ENCODE peak calls at places on chromosomes 1 and 21, in eight cellular contexts. Q, J, B, C, V, P, E and Z are unnamed samples.

GRCh38 chr1:151847867-151848596 is 5.5 kb downstream of the THEM5 start:
- DNase-seq in Q (no peak), J (no peak), B (no peak), C (peak), V (no peak), P (peak), E (no peak), Z (peak)

GRCh38 chr1:155944396-155944728 is 2.9 kb downstream of the RXFP4 start:
- DNase-seq in Q (no peak), J (no peak), B (no peak), C (no peak), V (no peak), P (no peak), E (no peak), Z (no peak)

GRCh38 chr1:245995474-245995873 is 511.6 kb downstream of the SMYD3 start:
- DNase-seq in Q (no peak), J (no peak), B (no peak), C (no peak), V (no peak), P (no peak), E (no peak), Z (peak)

GRCh38 chr1:29811727-29812396 is 575.5 kb downstream of the PTPRU start:
- DNase-seq in Q (no peak), J (no peak), B (no peak), C (no peak), V (no peak), P (peak), E (no peak), Z (no peak)

GRCh38 chr21:42535602-42536171 is 22.0 kb downstream of the SLC37A1 start:
- DNase-seq in Q (no peak), J (no peak), B (peak), C (no peak), V (no peak), P (peak), E (no peak), Z (no peak)

GRCh38 chr1:89938171-89939055 is 56.5 kb upstream of the ZNF326 start:
- DNase-seq in Q (no peak), J (no peak), B (no peak), C (no peak), V (no peak), P (no peak), E (no peak), Z (no peak)

GRCh38 chr1:11067716-11068495 is 8.1 kb upstream of the SRM start:
- DNase-seq in Q (no peak), J (no peak), B (no peak), C (no peak), V (no peak), P (no peak), E (no peak), Z (no peak)

GRCh38 chr1:43031316-43032203 is 72.9 kb upstream of the SLC2A1 start:
- DNase-seq in Q (no peak), J (no peak), B (peak), C (no peak), V (no peak), P (no peak), E (no peak), Z (no peak)

GRCh38 chr1:89890085-89890754 is 69.4 kb downstream of the LRRC8D start:
- DNase-seq in Q (no peak), J (no peak), B (peak), C (peak), V (no peak), P (no peak), E (no peak), Z (peak)

GRCh38 chr21:39441502-39442475 is 3.8 kb downstream of the LCA5L start:
- DNase-seq in Q (no peak), J (no peak), B (peak), C (no peak), V (no peak), P (no peak), E (peak), Z (peak)

GRCh38 chr1:62849031-62849430 is 65.1 kb downstream of the ATG4C start:
- DNase-seq in Q (no peak), J (no peak), B (no peak), C (no peak), V (no peak), P (no peak), E (no peak), Z (no peak)

GRCh38 chr1:41774486-41774990 is 144.2 kb downstream of the HIVEP3 start:
- DNase-seq in Q (no peak), J (no peak), B (no peak), C (no peak), V (no peak), P (no peak), E (no peak), Z (no peak)

GRCh38 chr1:220281159-220281574 is 8.9 kb upstream of the RAB3GAP2 start:
- DNase-seq in Q (no peak), J (no peak), B (no peak), C (no peak), V (no peak), P (no peak), E (peak), Z (peak)

GRCh38 chr1:214018605-214019268 is 31.0 kb downstream of the PROX1 start:
- DNase-seq in Q (no peak), J (no peak), B (peak), C (no peak), V (no peak), P (no peak), E (peak), Z (peak)

GRCh38 chr1:147598631-147599361 is 57.5 kb downstream of the BCL9 start:
- DNase-seq in Q (peak), J (no peak), B (no peak), C (peak), V (no peak), P (peak), E (peak), Z (peak)

GRCh38 chr1:232305020-232305419 is 324.9 kb downstream of the SIPA1L2 start:
- DNase-seq in Q (no peak), J (no peak), B (peak), C (no peak), V (no peak), P (no peak), E (no peak), Z (no peak)

GRCh38 chr1:17669866-17670451 is 85.2 kb upstream of the ACTL8 start:
- DNase-seq in Q (no peak), J (no peak), B (no peak), C (peak), V (peak), P (no peak), E (no peak), Z (no peak)

GRCh38 chr1:151510020-151510405 is 1.2 kb upstream of the CGN start:
- DNase-seq in Q (no peak), J (no peak), B (peak), C (no peak), V (no peak), P (no peak), E (no peak), Z (no peak)

GRCh38 chr1:39046811-39047210 is 20.7 kb downstream of the NDUFS5 start:
- DNase-seq in Q (no peak), J (no peak), B (no peak), C (peak), V (no peak), P (no peak), E (no peak), Z (no peak)

GRCh38 chr1:3900969-3901529 is 977 bp upstream of the C1orf174 start:
- DNase-seq in Q (peak), J (peak), B (peak), C (peak), V (peak), P (peak), E (peak), Z (peak)

GRCh38 chr21:26587621-26588260 is 14.7 kb upstream of the CYYR1 start:
- DNase-seq in Q (no peak), J (no peak), B (no peak), C (no peak), V (no peak), P (no peak), E (no peak), Z (no peak)

GRCh38 chr21:29194847-29195246 is 64.4 kb downstream of the MAP3K7CL start:
- DNase-seq in Q (no peak), J (no peak), B (no peak), C (no peak), V (no peak), P (no peak), E (no peak), Z (no peak)

GRCh38 chr1:223102797-223103533 is 40.1 kb downstream of the TLR5 start:
- DNase-seq in Q (no peak), J (no peak), B (peak), C (no peak), V (peak), P (peak), E (no peak), Z (peak)

GRCh38 chr1:91712981-91713841 is 172.7 kb downstream of the TGFBR3 start:
- DNase-seq in Q (peak), J (no peak), B (no peak), C (peak), V (peak), P (no peak), E (no peak), Z (no peak)

GRCh38 chr1:183936791-183937190 is 100.7 kb downstream of the COLGALT2 start:
- DNase-seq in Q (no peak), J (no peak), B (no peak), C (no peak), V (no peak), P (no peak), E (no peak), Z (no peak)

GRCh38 chr21:24420694-24421093 is 1186.6 kb downstream of the MRPL39 start:
- DNase-seq in Q (no peak), J (no peak), B (no peak), C (no peak), V (no peak), P (no peak), E (peak), Z (no peak)

GRCh38 chr1:46569909-46570725 is 18.7 kb upstream of the KNCN start:
- DNase-seq in Q (no peak), J (peak), B (no peak), C (no peak), V (no peak), P (no peak), E (no peak), Z (no peak)

GRCh38 chr1:8671313-8671917 is 146.0 kb downstream of the RERE start:
- DNase-seq in Q (no peak), J (peak), B (peak), C (no peak), V (peak), P (no peak), E (peak), Z (peak)

GRCh38 chr1:12249181-12249580 is 19.4 kb downstream of the VPS13D start:
- DNase-seq in Q (no peak), J (no peak), B (no peak), C (no peak), V (no peak), P (no peak), E (no peak), Z (no peak)

GRCh38 chr1:160993544-160993943 is 27.4 kb downstream of the F11R start:
- DNase-seq in Q (no peak), J (peak), B (peak), C (no peak), V (no peak), P (no peak), E (peak), Z (peak)

GRCh38 chr1:172492421-172492820 is 40.5 kb upstream of the SUCO start:
- DNase-seq in Q (no peak), J (no peak), B (no peak), C (no peak), V (no peak), P (no peak), E (no peak), Z (no peak)

GRCh38 chr1:914891-915280 is 8.8 kb upstream of the SAMD11 start:
- DNase-seq in Q (no peak), J (no peak), B (no peak), C (peak), V (no peak), P (no peak), E (no peak), Z (no peak)

DNA sequence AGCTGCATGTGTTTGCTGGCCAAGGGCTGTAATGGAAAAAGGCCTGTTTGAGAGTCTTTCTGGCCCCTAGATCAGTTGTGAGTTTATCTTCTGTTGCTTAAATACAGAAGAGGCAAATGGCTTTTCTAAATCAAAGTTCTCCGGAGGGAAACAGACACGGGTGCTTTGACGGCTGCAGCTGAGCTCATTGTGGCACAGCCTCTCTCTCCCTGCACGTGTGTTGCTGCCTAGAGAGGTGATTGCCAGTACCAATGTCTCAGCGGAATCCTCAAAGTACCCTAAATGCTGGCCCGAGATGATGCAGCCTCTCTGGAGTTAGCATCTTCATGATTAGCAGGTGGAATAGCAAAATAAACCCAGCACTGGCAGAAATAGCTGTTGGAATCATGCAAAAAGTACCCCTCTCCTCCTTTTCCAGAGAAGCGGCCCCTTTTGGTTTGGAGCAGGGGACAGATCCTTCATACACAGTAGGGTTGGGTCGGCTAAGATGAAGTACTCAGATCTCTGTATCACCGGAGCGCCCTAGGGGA is 192.2 kb downstream of the PRDM2 start:
- DNase-seq in Q (no peak), J (no peak), B (no peak), C (no peak), V (no peak), P (no peak), E (no peak), Z (no peak)
- H3K4me3 ChIP-seq in Q (no peak), J (no peak), B (no peak), C (peak), V (peak), P (no peak), E (no peak), Z (no peak)

GRCh38 chr1:66533804-66534745 is at the start of gene SGIP1:
- DNase-seq in Q (no peak), J (peak), B (peak), C (peak), V (peak), P (peak), E (no peak), Z (peak)

GRCh38 chr1:66532798-66533783 is 862 bp upstream of the SGIP1 start:
- DNase-seq in Q (no peak), J (peak), B (no peak), C (peak), V (peak), P (no peak), E (no peak), Z (peak)

GRCh38 chr1:66535149-66535548 is 1.2 kb downstream of the SGIP1 start:
- DNase-seq in Q (no peak), J (no peak), B (no peak), C (no peak), V (no peak), P (no peak), E (no peak), Z (no peak)

GRCh38 chr1:66537718-66538117 is 3.8 kb downstream of the SGIP1 start:
- DNase-seq in Q (no peak), J (no peak), B (no peak), C (no peak), V (no peak), P (no peak), E (no peak), Z (no peak)

GRCh38 chr1:66535853-66536252 is 1.9 kb downstream of the SGIP1 start:
- DNase-seq in Q (no peak), J (no peak), B (no peak), C (no peak), V (no peak), P (no peak), E (no peak), Z (no peak)
- H3K4me3 ChIP-seq in Q (no peak), J (peak), B (no peak), C (no peak), V (no peak), P (no peak), E (no peak), Z (no peak)

DNA sequence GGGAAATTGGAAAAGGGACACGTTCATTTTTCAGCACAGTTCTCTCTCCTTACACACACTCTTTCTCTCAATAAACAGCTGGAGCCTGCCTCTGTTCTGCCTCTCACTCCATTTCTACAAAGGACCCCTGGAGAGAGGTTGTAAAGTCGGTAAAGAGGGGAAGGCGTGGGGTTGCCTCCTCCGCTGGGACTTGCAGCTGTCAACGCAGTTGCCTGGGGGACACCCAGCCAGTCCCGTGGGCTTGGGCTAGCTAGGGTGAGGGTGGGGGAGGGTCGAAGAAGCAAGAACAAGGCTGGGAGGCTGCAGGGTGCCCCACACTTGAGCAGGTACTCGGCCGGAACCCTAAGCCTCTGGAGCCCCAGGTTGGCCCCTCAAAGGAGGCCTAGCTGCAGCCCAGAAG is 27.6 kb downstream of the C1orf216 start:
- DNase-seq in Q (no peak), J (no peak), B (no peak), C (no peak), V (no peak), P (no peak), E (no peak), Z (peak)
- H3K4me3 ChIP-seq in Q (no peak), J (no peak), B (no peak), C (no peak), V (no peak), P (no peak), E (no peak), Z (no peak)

GRCh38 chr21:17466166-17466565 is 46.7 kb upstream of the CXADR start:
- DNase-seq in Q (no peak), J (no peak), B (peak), C (no peak), V (no peak), P (peak), E (no peak), Z (peak)

GRCh38 chr21:17467829-17468228 is 45.0 kb upstream of the CXADR start:
- DNase-seq in Q (no peak), J (no peak), B (no peak), C (no peak), V (no peak), P (no peak), E (no peak), Z (no peak)

GRCh38 chr21:17469727-17470126 is 43.1 kb upstream of the CXADR start:
- DNase-seq in Q (no peak), J (no peak), B (no peak), C (no peak), V (no peak), P (no peak), E (no peak), Z (no peak)

GRCh38 chr21:17468698-17469097 is 44.1 kb upstream of the CXADR start:
- DNase-seq in Q (no peak), J (no peak), B (no peak), C (no peak), V (no peak), P (no peak), E (no peak), Z (no peak)

GRCh38 chr21:17467392-17467791 is 45.5 kb upstream of the CXADR start:
- DNase-seq in Q (no peak), J (no peak), B (peak), C (no peak), V (no peak), P (no peak), E (no peak), Z (no peak)
- H3K4me3 ChIP-seq in Q (no peak), J (no peak), B (no peak), C (peak), V (peak), P (no peak), E (no peak), Z (peak)